ENCODE peak calls at places on chromosomes 6 and 20, in five cellular contexts. One of them, this sample, is unnamed.
A peak's percentile ranks its signal among the peaks of the same experiment; 100 is the strongest.

GRCh38 chr6:168440520-168441433 is at the start of gene SMOC2:
- DNase-seq in psoas muscle: peak; percentile 46
- DNase-seq in GM23248: no peak
- DNase-seq in neuronal stem cell: no peak
- DNase-seq in upper lobe of right lung: no peak
- DNase-seq in this sample: no peak

GRCh38 chr6:21327326-21328140 is 266.0 kb upstream of the SOX4 start:
- DNase-seq in psoas muscle: no peak
- DNase-seq in upper lobe of right lung: no peak
- DNase-seq in neuronal stem cell: no peak
- DNase-seq in GM23248: no peak
- DNase-seq in this sample: no peak

GRCh38 chr6:16126881-16127280 is 2.0 kb upstream of the MYLIP start:
- DNase-seq in GM23248: no peak
- DNase-seq in upper lobe of right lung: no peak
- DNase-seq in neuronal stem cell: no peak
- DNase-seq in psoas muscle: no peak
- DNase-seq in this sample: no peak

GRCh38 chr20:32737371-32738223 is 5.7 kb downstream of the COMMD7 start:
- DNase-seq in psoas muscle: no peak
- DNase-seq in upper lobe of right lung: no peak
- DNase-seq in GM23248: peak; percentile 78
- DNase-seq in neuronal stem cell: no peak
- DNase-seq in this sample: peak; percentile 24

GRCh38 chr6:140441256-140441655 is 1066.8 kb upstream of the CITED2 start:
- DNase-seq in GM23248: peak; percentile 28
- DNase-seq in psoas muscle: peak; percentile 25
- DNase-seq in neuronal stem cell: peak; percentile 48
- DNase-seq in upper lobe of right lung: no peak
- DNase-seq in this sample: no peak

GRCh38 chr20:4601630-4602296 is 119.9 kb upstream of the PRND start:
- DNase-seq in GM23248: peak; percentile 62
- DNase-seq in neuronal stem cell: no peak
- DNase-seq in psoas muscle: no peak
- DNase-seq in upper lobe of right lung: no peak
- DNase-seq in this sample: no peak

GRCh38 chr6:121810346-121811032 is 375.0 kb downstream of the GJA1 start:
- DNase-seq in upper lobe of right lung: no peak
- DNase-seq in neuronal stem cell: no peak
- DNase-seq in GM23248: peak; percentile 33
- DNase-seq in psoas muscle: no peak
- DNase-seq in this sample: no peak

GRCh38 chr6:121770943-121771342 is 335.5 kb downstream of the GJA1 start:
- DNase-seq in upper lobe of right lung: no peak
- DNase-seq in GM23248: peak; percentile 37
- DNase-seq in psoas muscle: no peak
- DNase-seq in neuronal stem cell: no peak
- DNase-seq in this sample: no peak

GRCh38 chr20:53598140-53599038 is 4.8 kb upstream of the ZNF217 start:
- DNase-seq in neuronal stem cell: no peak
- DNase-seq in psoas muscle: no peak
- DNase-seq in upper lobe of right lung: no peak
- DNase-seq in GM23248: no peak
- DNase-seq in this sample: no peak

GRCh38 chr6:161242779-161243693 is 30.8 kb downstream of the AGPAT4 start:
- DNase-seq in GM23248: peak; percentile 95
- DNase-seq in upper lobe of right lung: peak; percentile 84
- DNase-seq in neuronal stem cell: peak; percentile 45
- DNase-seq in psoas muscle: peak; percentile 23
- DNase-seq in this sample: no peak

GRCh38 chr6:43758617-43759050 is 11.4 kb upstream of the VEGFA start:
- DNase-seq in GM23248: no peak
- DNase-seq in psoas muscle: no peak
- DNase-seq in upper lobe of right lung: no peak
- DNase-seq in neuronal stem cell: peak; percentile 36
- DNase-seq in this sample: no peak

GRCh38 chr6:80163754-80164187 is 57.3 kb downstream of the BCKDHB start:
- DNase-seq in GM23248: peak; percentile 91
- DNase-seq in neuronal stem cell: no peak
- DNase-seq in upper lobe of right lung: no peak
- DNase-seq in psoas muscle: no peak
- DNase-seq in this sample: no peak

GRCh38 chr20:2144850-2145249 is 43.2 kb downstream of the STK35 start:
- DNase-seq in neuronal stem cell: no peak
- DNase-seq in GM23248: no peak
- DNase-seq in upper lobe of right lung: no peak
- DNase-seq in psoas muscle: no peak
- DNase-seq in this sample: no peak

GRCh38 chr20:43977252-43977651 is 62.6 kb downstream of the TOX2 start:
- DNase-seq in psoas muscle: no peak
- DNase-seq in GM23248: no peak
- DNase-seq in neuronal stem cell: no peak
- DNase-seq in upper lobe of right lung: no peak
- DNase-seq in this sample: no peak

GRCh38 chr20:1125266-1125665 is 6.9 kb downstream of the PSMF1 start:
- DNase-seq in psoas muscle: no peak
- DNase-seq in upper lobe of right lung: no peak
- DNase-seq in GM23248: no peak
- DNase-seq in neuronal stem cell: no peak
- DNase-seq in this sample: no peak

GRCh38 chr6:31718294-31718693 is 3.1 kb downstream of the LY6G6D start:
- DNase-seq in GM23248: no peak
- DNase-seq in neuronal stem cell: no peak
- DNase-seq in upper lobe of right lung: no peak
- DNase-seq in psoas muscle: no peak
- DNase-seq in this sample: no peak

GRCh38 chr6:81787313-81788068 is 35.0 kb upstream of the TENT5A start:
- DNase-seq in psoas muscle: no peak
- DNase-seq in upper lobe of right lung: no peak
- DNase-seq in GM23248: peak; percentile 40
- DNase-seq in neuronal stem cell: no peak
- DNase-seq in this sample: no peak

GRCh38 chr6:22667855-22668254 is 98.5 kb downstream of the HDGFL1 start:
- DNase-seq in psoas muscle: no peak
- DNase-seq in upper lobe of right lung: no peak
- DNase-seq in neuronal stem cell: no peak
- DNase-seq in GM23248: no peak
- DNase-seq in this sample: no peak

GRCh38 chr6:154868143-154868594 is 126.9 kb upstream of the TIAM2 start:
- DNase-seq in GM23248: peak; percentile 84
- DNase-seq in psoas muscle: no peak
- DNase-seq in neuronal stem cell: peak; percentile 54
- DNase-seq in upper lobe of right lung: no peak
- DNase-seq in this sample: no peak

GRCh38 chr6:134064461-134064860 is 12.0 kb upstream of the SLC2A12 start:
- DNase-seq in neuronal stem cell: no peak
- DNase-seq in upper lobe of right lung: no peak
- DNase-seq in GM23248: no peak
- DNase-seq in psoas muscle: no peak
- DNase-seq in this sample: no peak

GRCh38 chr6:134061440-134061839 is 9.0 kb upstream of the SLC2A12 start:
- DNase-seq in upper lobe of right lung: no peak
- DNase-seq in GM23248: no peak
- DNase-seq in psoas muscle: no peak
- DNase-seq in neuronal stem cell: no peak
- DNase-seq in this sample: no peak

GRCh38 chr6:134063966-134064445 is 11.6 kb upstream of the SLC2A12 start:
- DNase-seq in upper lobe of right lung: no peak
- DNase-seq in psoas muscle: peak; percentile 37
- DNase-seq in GM23248: peak; percentile 81
- DNase-seq in neuronal stem cell: peak; percentile 64
- DNase-seq in this sample: peak; percentile 27

GRCh38 chr6:134065706-134066105 is 13.3 kb upstream of the SLC2A12 start:
- DNase-seq in neuronal stem cell: no peak
- DNase-seq in upper lobe of right lung: no peak
- DNase-seq in psoas muscle: no peak
- DNase-seq in GM23248: peak; percentile 34
- DNase-seq in this sample: no peak

DNA sequence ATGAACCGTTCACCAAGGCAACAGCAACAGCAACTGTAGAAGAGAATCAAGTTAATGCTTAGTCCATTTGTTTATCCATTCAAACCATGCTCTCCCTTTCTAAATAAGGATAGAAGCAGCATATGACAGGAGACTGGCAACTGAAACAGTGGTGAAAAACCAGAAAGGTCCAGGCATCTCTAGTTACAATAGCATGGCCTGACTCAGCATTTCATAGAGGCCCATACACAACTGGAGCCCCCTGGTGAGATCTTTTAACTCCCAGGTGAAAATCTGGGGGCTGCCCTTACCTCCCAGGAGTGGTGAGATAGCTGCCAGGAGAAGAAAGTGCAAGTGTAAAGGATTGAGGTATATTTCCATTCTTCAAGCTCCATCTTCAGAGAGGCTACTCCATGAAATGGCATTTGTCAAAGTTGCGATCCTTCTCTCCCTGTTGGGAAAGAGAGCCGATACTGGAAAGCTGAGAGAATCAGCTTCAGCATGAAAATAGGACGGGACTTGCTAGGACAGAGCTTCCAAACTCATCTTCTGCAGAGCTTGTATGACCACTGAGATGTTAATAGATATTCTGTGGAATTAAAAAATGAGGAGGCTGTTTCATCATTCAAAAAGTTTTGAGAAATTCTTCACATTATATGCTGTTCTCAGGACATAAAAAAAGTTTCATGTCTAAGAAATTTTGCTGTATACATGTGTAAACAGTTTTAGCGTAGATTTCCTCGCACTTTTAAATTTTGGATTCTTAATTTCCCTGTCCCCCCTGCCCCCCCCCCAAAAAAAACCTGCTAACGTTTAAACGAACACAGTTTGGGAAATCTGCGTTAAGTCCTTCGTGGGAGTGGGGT is 10.9 kb upstream of the SLC2A12 start:
- DNase-seq in upper lobe of right lung: no peak
- DNase-seq in neuronal stem cell: no peak
- DNase-seq in GM23248: no peak
- DNase-seq in psoas muscle: no peak
- DNase-seq in this sample: no peak
- H3K27ac ChIP-seq in upper lobe of right lung: no peak overlapping the region
- H3K27ac ChIP-seq in neuronal stem cell: peak overlapping the region; percentile 52
- H3K27ac ChIP-seq in GM23248: no peak overlapping the region
- H3K27ac ChIP-seq in psoas muscle: peak overlapping the region; percentile 62
- H3K27ac ChIP-seq in this sample: no peak overlapping the region

DNA sequence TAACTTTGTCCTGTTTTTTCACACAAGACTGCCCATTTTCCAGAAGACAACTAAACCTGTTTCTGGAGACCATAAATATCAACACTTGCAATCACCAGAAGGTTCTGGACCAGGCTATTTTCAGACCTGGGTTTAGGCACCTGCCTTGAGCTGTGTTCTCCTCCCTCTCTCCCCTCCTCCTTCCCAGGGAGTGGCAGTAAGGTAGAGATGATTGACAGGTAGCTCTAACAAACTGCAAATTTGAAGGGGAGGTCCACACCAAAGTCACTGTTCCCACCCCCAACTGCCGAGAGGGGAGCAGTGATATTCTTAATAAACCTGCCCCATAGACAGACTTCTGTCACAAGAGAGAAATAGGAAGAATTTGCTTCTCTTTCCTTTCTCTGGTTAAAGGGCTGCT is 91.2 kb upstream of the BACH2 start:
- DNase-seq in psoas muscle: no peak
- DNase-seq in GM23248: no peak
- DNase-seq in neuronal stem cell: no peak
- DNase-seq in upper lobe of right lung: no peak
- DNase-seq in this sample: no peak
- H3K9me3 ChIP-seq in psoas muscle: no peaks in the 10 kb centered on the region
- H3K9me3 ChIP-seq in GM23248: no peaks in the 10 kb centered on the region
- H3K9me3 ChIP-seq in neuronal stem cell: no peaks in the 10 kb centered on the region
- H3K9me3 ChIP-seq in upper lobe of right lung: no peaks in the 10 kb centered on the region
- H3K9me3 ChIP-seq in this sample: no peaks in the 10 kb centered on the region

GRCh38 chr6:29005183-29005885 is at the start of gene ZNF311:
- DNase-seq in GM23248: peak; percentile 84
- DNase-seq in psoas muscle: peak; percentile 30
- DNase-seq in neuronal stem cell: no peak
- DNase-seq in upper lobe of right lung: peak; percentile 77
- DNase-seq in this sample: no peak
- H3K27ac ChIP-seq in GM23248: no peak within 1 kb of the TSS
- H3K27ac ChIP-seq in psoas muscle: no peak within 1 kb of the TSS
- H3K27ac ChIP-seq in neuronal stem cell: no peak within 1 kb of the TSS
- H3K27ac ChIP-seq in upper lobe of right lung: peak within 1 kb of the TSS; percentile 52
- H3K27ac ChIP-seq in this sample: no peak within 1 kb of the TSS

GRCh38 chr6:41079080-41079479 is 6.3 kb downstream of the NFYA start:
- DNase-seq in psoas muscle: no peak
- DNase-seq in GM23248: no peak
- DNase-seq in neuronal stem cell: no peak
- DNase-seq in upper lobe of right lung: no peak
- DNase-seq in this sample: no peak
- H3K9me3 ChIP-seq in psoas muscle: no peaks in the 10 kb centered on the region
- H3K9me3 ChIP-seq in GM23248: no peaks in the 10 kb centered on the region
- H3K9me3 ChIP-seq in neuronal stem cell: no peaks in the 10 kb centered on the region
- H3K9me3 ChIP-seq in upper lobe of right lung: no peaks in the 10 kb centered on the region
- H3K9me3 ChIP-seq in this sample: no peaks in the 10 kb centered on the region

GRCh38 chr20:63484236-63484635 is 11.8 kb upstream of the KCNQ2 start:
- DNase-seq in upper lobe of right lung: no peak
- DNase-seq in psoas muscle: no peak
- DNase-seq in GM23248: no peak
- DNase-seq in neuronal stem cell: no peak
- DNase-seq in this sample: no peak

GRCh38 chr20:63487116-63487764 is 11.6 kb downstream of the EEF1A2 start:
- DNase-seq in psoas muscle: no peak
- DNase-seq in neuronal stem cell: no peak
- DNase-seq in GM23248: no peak
- DNase-seq in upper lobe of right lung: no peak
- DNase-seq in this sample: no peak

GRCh38 chr20:63486300-63486855 is 12.5 kb downstream of the EEF1A2 start:
- DNase-seq in upper lobe of right lung: no peak
- DNase-seq in neuronal stem cell: no peak
- DNase-seq in GM23248: no peak
- DNase-seq in psoas muscle: no peak
- DNase-seq in this sample: no peak

GRCh38 chr20:63483834-63484233 is 11.4 kb upstream of the KCNQ2 start:
- DNase-seq in neuronal stem cell: no peak
- DNase-seq in GM23248: no peak
- DNase-seq in psoas muscle: no peak
- DNase-seq in upper lobe of right lung: no peak
- DNase-seq in this sample: no peak

DNA sequence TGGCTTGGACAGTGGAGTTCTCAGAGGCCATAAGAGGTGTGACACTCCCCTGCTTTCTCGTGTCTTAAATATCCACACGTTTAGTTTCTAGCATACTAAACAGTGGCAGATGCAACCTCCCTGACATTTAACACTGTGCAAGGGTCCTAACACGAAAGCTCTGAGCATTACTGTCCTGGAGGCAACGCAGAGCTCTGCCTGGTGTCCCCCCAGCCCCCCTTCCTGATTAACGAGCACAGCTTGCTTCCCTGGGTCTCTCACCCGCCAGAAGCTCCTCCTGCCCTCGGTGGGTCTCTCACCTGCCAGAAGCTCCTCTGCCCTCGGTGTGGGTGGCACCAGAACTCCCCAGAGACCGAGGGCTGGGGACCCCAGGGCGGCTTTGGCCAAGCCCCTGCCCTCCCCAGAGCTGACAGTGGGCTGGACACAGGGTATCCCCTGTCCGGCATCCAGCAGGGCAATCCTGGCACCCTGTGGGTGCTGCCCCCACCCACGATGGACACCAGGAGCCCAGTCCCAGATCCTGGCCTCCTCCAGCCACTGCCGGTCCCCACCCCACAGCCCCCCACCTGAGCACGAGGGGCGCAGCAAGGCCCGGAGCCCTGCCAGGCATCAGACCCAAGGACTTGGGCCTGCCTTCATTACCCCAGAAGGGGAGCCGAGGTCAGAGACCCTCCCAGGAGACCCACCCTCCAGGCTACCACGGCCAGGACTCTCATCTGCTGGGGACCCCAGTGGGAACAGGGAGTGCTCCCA is 12.4 kb upstream of the KCNQ2 start:
- DNase-seq in psoas muscle: no peak
- DNase-seq in upper lobe of right lung: no peak
- DNase-seq in GM23248: no peak
- DNase-seq in neuronal stem cell: no peak
- DNase-seq in this sample: no peak
- H3K27ac ChIP-seq in psoas muscle: no peak overlapping the region
- H3K27ac ChIP-seq in upper lobe of right lung: no peak overlapping the region
- H3K27ac ChIP-seq in GM23248: no peak overlapping the region
- H3K27ac ChIP-seq in neuronal stem cell: no peak overlapping the region
- H3K27ac ChIP-seq in this sample: no peak overlapping the region

This sample was measured in CD4-positive, alpha-beta T cell.